ENCODE peak calls at places on chromosome 1, in seven cellular contexts. D is NT2/D1, G is cardiac muscle cell, Q is uterus, P is gastrocnemius medialis, T is heart right ventricle, F is tibial nerve. H is an unnamed sample. For H3K4me1, the result is how much of the 10 kb centered on the place peaks cover.

GRCh38 chr1:198873696-198874230 is 234.9 kb downstream of the PTPRC start:
- DNase-seq in G (no peak), F (no peak), D (no peak), Q (no peak), P (no peak), T (no peak), H (no peak)

GRCh38 chr1:158809862-158810261 is 21.3 kb upstream of the MNDA start:
- DNase-seq in F (no peak), D (no peak), P (no peak), Q (no peak), T (no peak), G (no peak), H (no peak)

GRCh38 chr1:168686666-168687065 is 42.3 kb downstream of the DPT start:
- DNase-seq in G (no peak), T (no peak), Q (no peak), D (no peak), P (no peak), F (no peak), H (no peak)

GRCh38 chr1:19310720-19311502 is 1.0 kb downstream of the AKR7A2 start:
- DNase-seq in P (no peak), F (no peak), D (no peak), T (no peak), Q (no peak), G (peak), H (no peak)

GRCh38 chr1:147494998-147495580 is 46.2 kb upstream of the BCL9 start:
- DNase-seq in D (peak), F (peak), T (peak), G (peak), Q (peak), P (peak), H (peak)

GRCh38 chr1:181630838-181631237 is 147.5 kb downstream of the CACNA1E start:
- DNase-seq in D (no peak), P (peak), G (no peak), Q (no peak), F (no peak), T (no peak), H (no peak)

GRCh38 chr1:27522148-27522859 is 32.3 kb upstream of the WASF2 start:
- DNase-seq in D (no peak), P (peak), T (no peak), Q (no peak), G (no peak), F (no peak), H (no peak)

GRCh38 chr1:1170891-1171550 is 2.7 kb upstream of the TTLL10 start:
- DNase-seq in F (no peak), D (no peak), G (no peak), Q (no peak), T (no peak), P (no peak), H (peak)

GRCh38 chr1:197392541-197392940 is 124.5 kb downstream of the CRB1 start:
- DNase-seq in G (no peak), T (no peak), D (no peak), Q (no peak), F (no peak), P (no peak), H (no peak)

GRCh38 chr1:231678021-231678432 is 51.4 kb downstream of the DISC1 start:
- DNase-seq in F (no peak), P (no peak), D (no peak), G (no peak), Q (no peak), T (no peak), H (no peak)

GRCh38 chr1:50080904-50081586 is 27.7 kb upstream of the ELAVL4 start:
- DNase-seq in P (no peak), T (no peak), D (no peak), Q (no peak), F (no peak), G (no peak), H (peak)

GRCh38 chr1:212858461-212859265 is 588 bp downstream of the FLVCR1 start:
- DNase-seq in P (peak), D (peak), G (peak), Q (peak), F (peak), T (peak), H (no peak)

GRCh38 chr1:216854836-216855485 is 131.7 kb upstream of the ESRRG start:
- DNase-seq in F (no peak), P (no peak), G (no peak), D (no peak), T (no peak), Q (no peak), H (no peak)

GRCh38 chr1:22414244-22414751 is 37.4 kb upstream of the ZBTB40 start:
- DNase-seq in T (no peak), G (no peak), F (no peak), Q (no peak), D (no peak), P (no peak), H (no peak)

GRCh38 chr1:201283836-201284553 is 689 bp downstream of the PKP1 start:
- DNase-seq in G (no peak), P (no peak), D (no peak), F (no peak), T (no peak), Q (no peak), H (no peak)
- H3K4me3 ChIP-seq in G (no peak), P (peak), D (no peak), F (no peak), T (no peak), Q (no peak), H (no peak)

GRCh38 chr1:79745928-79746327 is 739.4 kb upstream of the ADGRL4 start:
- DNase-seq in P (no peak), F (no peak), D (no peak), T (no peak), G (no peak), Q (no peak), H (no peak)
- H3K4me1 ChIP-seq in P (under half), F (under half), D (under half), T (under half), G (under half), Q (under half), H (under half)

GRCh38 chr1:92924501-92924900 is 36.8 kb downstream of the DIPK1A start:
- DNase-seq in G (no peak), Q (no peak), T (no peak), D (no peak), P (no peak), F (no peak), H (no peak)
- H3K4me3 ChIP-seq in G (no peak), Q (no peak), T (no peak), D (no peak), P (no peak), F (no peak), H (no peak)

GRCh38 chr1:83552820-83553219 is 446.1 kb downstream of the TTLL7 start:
- DNase-seq in Q (no peak), G (no peak), T (no peak), F (no peak), D (no peak), P (no peak), H (no peak)
- H3K4me1 ChIP-seq in Q (under half), G (under half), T (under half), F (under half), D (under half), P (under half), H (under half)

DNA sequence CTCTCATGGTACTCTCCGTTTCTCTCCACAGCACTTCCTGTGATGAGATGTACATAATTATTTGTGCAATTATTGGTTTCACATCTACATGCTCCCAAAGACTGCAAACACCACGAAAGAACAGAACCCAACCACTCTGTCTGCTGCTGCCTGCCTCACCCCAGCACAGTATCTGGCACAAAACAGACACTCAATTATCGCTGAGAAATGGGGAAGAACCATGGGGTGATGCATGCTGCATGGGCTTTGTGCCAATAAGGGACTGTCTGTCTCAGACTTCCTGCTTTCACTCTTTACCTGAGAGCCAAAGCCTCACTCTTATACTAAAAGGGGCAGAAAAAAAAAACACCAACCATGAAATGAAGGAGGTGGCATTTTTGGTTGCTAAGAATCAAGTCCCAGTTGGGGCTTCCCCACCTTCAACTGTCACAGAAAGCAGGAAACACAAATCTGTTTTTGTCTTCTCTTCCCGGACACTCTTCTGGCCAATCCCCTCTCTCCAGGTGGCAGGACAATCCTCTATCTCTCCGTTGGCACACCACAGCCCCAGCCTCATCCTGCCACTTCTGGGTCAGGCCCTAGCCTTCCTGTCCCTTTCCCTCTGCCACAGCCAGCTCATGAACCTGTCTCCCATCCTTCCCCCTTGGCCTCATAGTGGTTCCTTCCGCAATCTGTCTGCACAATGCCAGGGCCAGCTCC is 82.0 kb downstream of the TGFBR3 start:
- DNase-seq in Q (no peak), P (no peak), D (no peak), F (no peak), T (no peak), G (no peak), H (no peak)
- H3K4me3 ChIP-seq in Q (no peak), P (no peak), D (no peak), F (no peak), T (no peak), G (no peak), H (no peak)

DNA sequence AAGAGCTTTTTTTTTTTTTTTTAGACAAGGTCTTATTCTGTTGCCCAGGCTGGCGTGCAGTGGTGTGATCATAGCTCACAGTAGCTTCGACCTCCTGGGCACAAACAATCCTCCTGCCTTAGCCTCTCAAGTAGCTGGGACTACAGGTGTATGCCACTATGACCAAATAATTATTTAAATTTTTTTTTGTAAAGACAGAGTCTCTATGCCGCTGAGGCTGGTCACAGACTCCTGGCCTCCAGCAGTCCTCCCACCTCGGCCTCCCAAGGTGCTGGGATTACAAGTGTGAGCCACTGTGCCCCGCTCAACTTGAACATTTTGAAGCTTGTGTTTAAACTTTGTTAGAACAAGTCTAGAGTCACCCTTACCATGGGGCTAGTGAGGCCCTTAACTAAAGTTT is 8.6 kb upstream of the CHI3L2 start:
- DNase-seq in D (no peak), T (no peak), G (no peak), Q (no peak), F (no peak), P (no peak), H (no peak)
- H3K4me1 ChIP-seq in D (under half), T (under half), G (under half), Q (under half), F (under half), P (under half), H (under half)

DNA sequence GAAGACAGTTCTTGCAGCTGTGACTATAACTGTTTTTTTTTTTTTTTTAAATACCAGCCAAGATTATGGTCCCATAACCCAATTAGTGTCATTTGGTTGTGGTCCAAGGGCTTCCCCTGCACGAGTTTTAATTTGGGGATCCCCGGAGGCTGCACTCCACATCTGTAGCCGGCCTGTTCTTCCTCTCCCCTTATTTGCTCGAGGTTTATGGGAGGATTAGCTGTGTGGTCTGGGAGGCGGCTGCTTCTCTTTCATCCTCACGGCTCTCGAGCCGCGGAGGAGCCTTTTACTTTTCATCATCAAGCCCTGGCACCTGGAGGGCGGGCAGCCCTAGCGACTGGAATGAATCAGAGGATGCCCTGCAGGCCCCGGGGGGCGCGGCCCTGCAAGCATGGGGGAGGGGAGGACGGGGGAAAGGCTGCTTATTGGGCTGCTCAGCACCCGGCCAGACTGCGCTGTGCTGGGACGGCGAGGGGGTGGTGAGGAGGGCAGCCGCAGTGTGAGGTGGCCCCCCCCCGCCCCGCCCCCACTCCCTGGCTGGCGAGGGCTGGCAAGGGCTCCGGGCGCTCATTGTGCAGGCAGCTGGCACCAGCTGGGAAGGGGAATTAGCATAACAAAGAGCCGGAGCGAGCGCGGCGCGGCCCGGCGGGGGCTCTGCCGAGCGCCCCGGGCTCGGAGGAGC is 18.5 kb downstream of the SERTAD4 start:
- DNase-seq in F (peak), D (peak), Q (peak), G (peak), P (no peak), T (peak), H (peak)
- H3K4me3 ChIP-seq in F (peak), D (peak), Q (peak), G (peak), P (peak), T (no peak), H (peak)